ENCODE peak calls at places on chromosomes 5 and 9, in four cellular contexts. I is CD4-positive, CD25-positive, alpha-beta regulatory T cell; R is K562; W is fibroblast of lung. F is an unnamed sample.

GRCh38 chr9:107486674-107487520 is 2.7 kb downstream of the KLF4 start:
- DNase-seq in W (peak; percentile 27), I (no peak), R (no peak), F (no peak)

GRCh38 chr5:160169326-160169725 is 50.1 kb upstream of the PWWP2A start:
- DNase-seq in R (no peak), I (no peak), W (peak; percentile 78), F (no peak)

GRCh38 chr5:1963358-1963757 is 80.6 kb upstream of the IRX4 start:
- DNase-seq in W (no peak), R (no peak), I (no peak), F (no peak)

GRCh38 chr5:153573326-153574033 is 83.0 kb downstream of the GRIA1 start:
- DNase-seq in W (no peak), R (no peak), I (no peak), F (no peak)

GRCh38 chr5:101153526-101153925 is 250.4 kb upstream of the ST8SIA4 start:
- DNase-seq in I (no peak), W (no peak), R (no peak), F (no peak)

GRCh38 chr5:417765-418559 is 25.0 kb upstream of the EXOC3 start:
- DNase-seq in W (no peak), R (no peak), I (no peak), F (no peak)

GRCh38 chr5:2022436-2022835 is 139.7 kb upstream of the IRX4 start:
- DNase-seq in R (no peak), I (no peak), W (no peak), F (no peak)

GRCh38 chr9:134284273-134284672 is 42.0 kb upstream of the RXRA start:
- DNase-seq in I (no peak), R (no peak), W (no peak), F (no peak)

GRCh38 chr9:86280580-86280979 is 1.8 kb downstream of the ISCA1 start:
- DNase-seq in R (no peak), W (no peak), I (no peak), F (no peak)

GRCh38 chr5:75275736-75276135 is 39.1 kb upstream of the ANKRD31 start:
- DNase-seq in R (no peak), W (no peak), I (no peak), F (no peak)

GRCh38 chr5:72280655-72281069 is 39.4 kb downstream of the MRPS27 start:
- DNase-seq in W (peak; percentile 81), R (peak; percentile 38), I (no peak), F (no peak)

GRCh38 chr5:73705364-73705763 is 79.4 kb downstream of the ARHGEF28 start:
- DNase-seq in I (no peak), W (no peak), R (no peak), F (no peak)

DNA sequence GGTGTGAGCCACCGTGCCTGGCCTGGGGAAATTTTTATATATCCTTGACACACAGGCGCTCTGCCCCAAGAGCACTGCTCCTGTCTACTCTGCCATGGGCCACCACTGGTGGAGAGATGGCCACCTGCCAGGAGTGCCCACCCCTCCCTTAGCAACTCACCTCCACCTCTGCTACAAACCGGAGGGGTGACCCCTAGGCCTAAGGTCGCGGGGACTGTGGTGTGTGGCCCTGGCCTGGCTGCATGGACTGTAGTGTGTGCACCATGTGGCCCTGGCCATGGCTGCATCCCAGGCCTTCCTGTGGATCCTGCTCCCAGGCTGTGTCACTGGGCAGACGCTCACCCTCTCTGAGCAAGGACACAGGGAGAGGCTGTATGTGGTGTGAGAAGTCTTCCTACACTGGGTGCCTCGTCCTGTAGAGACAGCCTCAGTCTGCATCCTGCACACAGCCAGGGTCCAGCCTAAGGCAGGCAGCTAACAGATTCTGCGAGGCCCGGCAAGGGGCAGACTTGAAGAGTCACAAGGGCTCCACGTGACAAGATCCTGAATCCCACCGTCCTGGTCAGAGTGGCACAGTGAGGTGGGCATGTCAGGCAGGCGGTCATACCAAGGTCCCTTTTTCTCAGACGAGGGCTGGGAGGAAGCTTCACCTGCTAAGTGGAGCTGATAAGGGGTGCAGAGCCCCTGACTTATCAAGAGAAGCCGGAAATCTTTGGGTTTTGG is 10.3 kb downstream of the NINJ1 start:
- DNase-seq in W (no peak), R (no peak), I (no peak), F (no peak)
- H3K36me3 ChIP-seq in W (peaks cover 2% of the 10 kb centered on the region), R (no peaks in the 10 kb centered on the region), I (peaks cover 25% of the 10 kb centered on the region), F (peaks cover 5% of the 10 kb centered on the region)

DNA sequence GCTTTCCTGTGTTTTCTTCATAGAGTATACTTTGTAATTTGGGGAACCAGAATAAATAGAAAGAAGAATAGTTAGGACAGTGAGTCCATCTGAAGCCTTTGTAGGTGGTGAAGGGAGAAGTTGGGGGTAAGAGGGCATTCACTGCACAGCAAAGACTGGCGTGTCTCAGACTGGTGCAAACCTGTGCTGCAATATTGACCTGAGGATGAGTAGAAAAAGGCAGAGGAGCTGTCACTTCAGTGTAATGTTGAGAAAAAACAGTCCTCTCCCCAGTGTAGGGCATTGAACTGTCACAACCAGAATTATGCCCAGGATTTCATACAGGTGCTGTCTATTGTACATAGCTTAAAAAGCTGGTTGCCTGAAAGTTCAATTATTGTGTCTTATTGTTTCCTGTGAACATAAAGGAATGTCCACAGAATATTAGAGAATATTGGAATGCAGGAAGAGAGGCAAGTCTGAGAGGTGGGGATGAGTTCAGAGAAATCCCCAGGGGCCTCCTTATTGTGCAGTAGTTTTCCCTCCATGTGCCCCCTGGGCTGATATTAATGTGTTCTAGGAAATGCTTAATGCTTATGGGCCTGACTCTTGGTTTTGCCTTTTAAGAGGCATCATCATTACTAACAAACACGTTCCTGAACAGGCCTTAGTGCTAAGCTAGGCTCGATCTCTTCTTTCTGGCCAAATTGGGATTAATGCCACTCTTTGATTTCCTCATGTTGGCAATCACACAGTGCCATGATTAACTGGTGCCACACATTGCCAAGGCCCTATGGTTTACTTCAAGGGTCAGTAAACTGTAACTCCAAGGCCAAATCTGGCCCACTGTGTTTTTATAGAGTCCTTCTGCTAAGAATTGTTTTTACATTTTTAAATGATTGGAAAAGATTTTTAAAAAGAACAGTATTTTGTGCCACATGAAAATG is 34.0 kb downstream of the DAPK1 start:
- DNase-seq in I (no peak), R (no peak), W (no peak), F (no peak)
- H3K27ac ChIP-seq in I (no peak overlapping the region), R (no peak overlapping the region), W (no peak overlapping the region), F (no peak overlapping the region)

DNA sequence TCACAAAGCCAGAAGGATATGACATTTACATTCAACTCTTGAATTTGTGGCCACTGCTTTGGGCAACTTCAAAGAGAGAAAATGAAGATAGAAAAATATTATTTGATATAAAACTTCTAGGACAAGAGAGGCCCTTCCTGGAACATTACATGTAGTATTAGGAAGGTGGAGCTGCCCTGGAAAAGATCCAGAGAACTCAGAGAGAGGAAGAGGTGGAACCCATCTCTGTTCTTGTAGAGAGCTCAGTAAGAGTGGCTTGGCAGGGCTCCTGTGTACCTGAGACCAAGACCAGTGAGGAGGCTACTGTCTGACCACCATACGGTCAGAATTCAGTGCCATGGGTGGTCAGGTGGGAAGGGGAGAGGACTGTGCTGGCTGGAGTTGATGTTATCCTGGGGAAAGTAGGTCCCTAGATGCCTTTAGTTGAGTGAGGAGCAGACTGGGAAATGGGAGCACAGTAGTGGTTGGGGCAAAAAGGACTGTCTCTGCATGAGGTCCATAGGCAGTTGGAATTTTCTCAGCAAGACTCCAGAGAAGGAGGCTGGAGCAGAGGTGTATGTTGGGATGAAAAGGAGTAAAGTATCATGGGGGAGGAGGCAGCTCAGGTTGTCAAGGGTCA is 7.6 kb downstream of the TGFBI start:
- DNase-seq in W (no peak), I (no peak), R (no peak), F (no peak)
- H3K36me3 ChIP-seq in W (peaks cover 31% of the 10 kb centered on the region), I (no peaks in the 10 kb centered on the region), R (no peaks in the 10 kb centered on the region), F (no peaks in the 10 kb centered on the region)

GRCh38 chr9:113622600-113623400 is 159.3 kb downstream of the RGS3 start:
- DNase-seq in R (no peak), I (no peak), W (peak; percentile 71), F (peak; percentile 70)
- H3K27ac ChIP-seq in R (no peak overlapping the region), I (no peak overlapping the region), W (peak overlapping the region; percentile 98), F (no peak overlapping the region)

GRCh38 chr9:89387970-89388867 is 69.9 kb downstream of the SECISBP2 start:
- DNase-seq in R (no peak), I (no peak), W (peak; percentile 94), F (no peak)
- H3K36me3 ChIP-seq in R (no peaks in the 10 kb centered on the region), I (peaks cover 99% of the 10 kb centered on the region), W (no peaks in the 10 kb centered on the region), F (peaks cover 38% of the 10 kb centered on the region)

DNA sequence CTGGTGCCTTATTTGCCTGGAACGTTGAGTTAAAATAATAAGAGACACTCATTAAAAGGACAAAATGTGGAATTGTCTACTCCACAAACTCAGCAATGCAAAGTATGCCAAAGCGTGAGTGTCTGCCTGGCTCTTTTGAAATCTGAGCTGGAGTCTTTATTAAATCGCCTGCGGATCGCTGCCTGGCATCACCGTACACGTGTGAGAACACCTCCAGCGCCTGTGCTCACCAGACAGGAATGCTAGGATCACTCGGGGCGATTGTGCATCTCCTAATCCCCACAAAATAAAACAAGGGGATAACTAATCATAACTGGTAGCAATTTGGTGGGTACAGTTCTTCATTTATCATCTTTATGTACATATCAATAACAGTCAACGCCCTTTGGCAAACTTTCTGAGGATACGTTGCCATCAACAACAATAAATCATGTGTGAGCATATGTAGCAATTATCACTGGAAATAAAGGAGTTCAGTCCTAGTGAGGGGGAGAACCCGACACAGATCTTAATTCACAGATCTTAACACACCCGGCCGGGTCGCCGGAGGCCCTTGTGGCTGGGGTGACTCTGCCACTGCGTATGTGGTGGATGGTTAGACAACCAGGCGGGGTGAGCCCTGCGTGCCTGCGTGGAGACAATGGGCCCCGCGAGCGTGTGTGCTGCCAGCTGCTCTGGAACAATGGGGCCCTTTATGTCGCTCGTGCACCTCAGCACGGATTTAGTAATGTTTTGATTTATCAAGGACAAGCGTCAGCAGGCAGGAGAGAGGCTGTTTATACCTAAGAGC is 284.9 kb upstream of the IRX1 start:
- DNase-seq in I (no peak), W (no peak), R (no peak), F (no peak)
- H3K27ac ChIP-seq in I (no peak overlapping the region), W (no peak overlapping the region), R (no peak overlapping the region), F (no peak overlapping the region)

DNA sequence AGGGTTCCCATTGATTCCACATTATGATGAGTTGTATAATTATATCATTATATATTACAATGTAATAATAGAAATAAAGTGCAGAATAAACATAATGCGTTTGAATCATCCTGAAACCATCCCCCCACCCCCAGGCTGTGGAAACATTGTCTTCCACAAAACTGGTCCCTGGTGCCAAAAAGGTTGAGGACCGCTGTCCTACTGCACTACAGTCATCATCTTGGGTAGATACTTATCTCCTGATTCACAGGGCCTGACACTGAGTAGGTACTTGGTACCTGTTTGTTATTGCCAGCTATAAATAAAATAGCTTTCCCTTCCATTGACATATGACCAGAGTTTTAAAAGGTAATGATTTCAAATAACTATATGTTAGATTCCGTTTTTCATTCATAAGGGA is 25.6 kb downstream of the ANP32B start:
- DNase-seq in I (no peak), R (no peak), W (no peak), F (no peak)
- H3K36me3 ChIP-seq in I (peaks cover 94% of the 10 kb centered on the region), R (peaks cover 100% of the 10 kb centered on the region), W (peaks cover 24% of the 10 kb centered on the region), F (peaks cover 14% of the 10 kb centered on the region)

GRCh38 chr5:133309166-133309791 is 257.5 kb downstream of the HSPA4 start:
- DNase-seq in R (no peak), W (no peak), I (no peak), F (no peak)

GRCh38 chr5:133311171-133311570 is 259.4 kb downstream of the HSPA4 start:
- DNase-seq in R (no peak), W (no peak), I (no peak), F (no peak)

GRCh38 chr5:133304707-133305216 is 252.9 kb downstream of the HSPA4 start:
- DNase-seq in W (no peak), R (no peak), I (no peak), F (no peak)

GRCh38 chr5:133309981-133310630 is 258.3 kb downstream of the HSPA4 start:
- DNase-seq in W (peak; percentile 11), R (no peak), I (no peak), F (no peak)

GRCh38 chr5:133307275-133307674 is 255.5 kb downstream of the HSPA4 start:
- DNase-seq in W (no peak), R (no peak), I (no peak), F (no peak)
- H3K27ac ChIP-seq in W (no peak overlapping the region), R (no peak overlapping the region), I (no peak overlapping the region), F (no peak overlapping the region)

F was measured in iPS DF 6.9.